ENCODE peak calls at places on chromosomes 16 and 17, in seven cellular contexts. E is GM03348; T is activated naive CD4-positive, alpha-beta T cell treated with anti-CD3 and anti-CD28 coated beads for 36 hours; J is iris pigment epithelial cell; R is small intestine; I is activated B cell treated with CpG ODN at 0.5 μM for 24 hours; C is ovary. S is an unnamed sample.

GRCh38 chr17:40355123-40355803 is 9.3 kb downstream of the GJD3 start:
- DNase-seq in J (no peak), C (peak), E (peak), I (peak), T (peak), R (peak), S (peak)

GRCh38 chr17:64661981-64662773 is at the start of gene SMURF2:
- DNase-seq in T (peak), R (peak), C (peak), E (peak), I (peak), J (peak), S (peak)

GRCh38 chr17:61393550-61393903 is 6.1 kb upstream of the TBX2 start:
- DNase-seq in I (no peak), C (no peak), J (no peak), R (no peak), T (no peak), E (no peak), S (peak)

GRCh38 chr17:78329263-78330059 is 30.4 kb downstream of the SOCS3 start:
- DNase-seq in I (no peak), C (peak), T (no peak), E (peak), R (no peak), J (peak), S (no peak)

GRCh38 chr17:81302861-81303326 is 7.8 kb upstream of the SLC38A10 start:
- DNase-seq in I (no peak), E (no peak), J (no peak), T (no peak), C (no peak), R (no peak), S (no peak)

GRCh38 chr17:31089461-31089860 is 5.3 kb upstream of the NF1 start:
- DNase-seq in R (no peak), T (no peak), E (no peak), C (no peak), J (no peak), I (no peak), S (no peak)

GRCh38 chr17:1643999-1644492 is 1.5 kb downstream of the SCARF1 start:
- DNase-seq in R (no peak), J (no peak), I (no peak), E (no peak), T (no peak), C (no peak), S (no peak)

GRCh38 chr17:49197346-49197998 is 12.9 kb downstream of the GNGT2 start:
- DNase-seq in I (no peak), J (no peak), T (no peak), R (no peak), E (no peak), C (no peak), S (no peak)

GRCh38 chr16:65548470-65548869 is 426.6 kb upstream of the CDH11 start:
- DNase-seq in T (no peak), R (no peak), I (no peak), C (no peak), E (peak), J (no peak), S (no peak)

GRCh38 chr16:88744839-88745521 is 38.7 kb downstream of the CTU2 start:
- DNase-seq in J (no peak), I (no peak), T (no peak), E (no peak), C (no peak), R (no peak), S (no peak)

GRCh38 chr17:40551091-40551873 is 14.0 kb downstream of the CCR7 start:
- DNase-seq in E (peak), C (peak), I (peak), T (peak), R (no peak), J (peak), S (peak)

GRCh38 chr17:51734462-51734861 is 424.1 kb downstream of the CA10 start:
- DNase-seq in C (no peak), E (no peak), J (no peak), R (no peak), I (no peak), T (peak), S (peak)

GRCh38 chr16:49641250-49641649 is 214.7 kb downstream of the ZNF423 start:
- DNase-seq in T (no peak), E (no peak), R (no peak), J (no peak), I (no peak), C (no peak), S (peak)

GRCh38 chr16:89402962-89403361 is 87.4 kb downstream of the ANKRD11 start:
- DNase-seq in C (no peak), J (peak), I (peak), R (no peak), E (no peak), T (peak), S (no peak)

GRCh38 chr17:17109896-17110295 is 67.6 kb downstream of the MPRIP start:
- DNase-seq in C (no peak), E (no peak), R (peak), J (no peak), T (peak), I (no peak), S (no peak)

GRCh38 chr17:68777243-68777855 is 176.2 kb upstream of the FAM20A start:
- DNase-seq in C (peak), R (peak), E (peak), I (no peak), T (peak), J (peak), S (peak)

GRCh38 chr17:50173335-50173941 is 7.6 kb downstream of the SGCA start:
- DNase-seq in R (no peak), T (no peak), E (peak), J (peak), C (peak), I (no peak), S (no peak)

GRCh38 chr16:10765772-10766171 is 22.1 kb downstream of the NUBP1 start:
- DNase-seq in R (no peak), I (peak), C (no peak), E (no peak), J (no peak), T (no peak), S (no peak)

GRCh38 chr17:69478916-69479315 is 64.4 kb downstream of the MAP2K6 start:
- DNase-seq in I (no peak), T (no peak), J (no peak), C (no peak), R (no peak), E (no peak), S (no peak)

GRCh38 chr17:38898812-38899348 is 26.5 kb upstream of the LASP1NB start:
- DNase-seq in E (no peak), J (peak), R (peak), T (peak), C (no peak), I (peak), S (peak)

GRCh38 chr16:62764572-62764971 is 728.3 kb upstream of the CDH8 start:
- DNase-seq in I (no peak), R (no peak), T (no peak), J (no peak), C (no peak), E (no peak), S (no peak)

GRCh38 chr16:50815382-50815781 is 73.5 kb downstream of the CYLD start:
- DNase-seq in J (no peak), R (no peak), T (no peak), C (no peak), E (no peak), I (no peak), S (no peak)

GRCh38 chr17:15655162-15655561 is 28.9 kb downstream of the TRIM16 start:
- DNase-seq in T (no peak), J (no peak), E (no peak), R (peak), C (no peak), I (no peak), S (no peak)

GRCh38 chr16:11312718-11313492 is 31.8 kb upstream of the PRM1 start:
- DNase-seq in C (peak), T (peak), R (peak), E (peak), J (peak), I (no peak), S (peak)

GRCh38 chr17:55264273-55264639 is 504 bp upstream of the HLF start:
- DNase-seq in T (no peak), R (no peak), C (no peak), J (no peak), E (no peak), I (no peak), S (no peak)

GRCh38 chr16:58306327-58306726 is 11.5 kb upstream of the PRSS54 start:
- DNase-seq in R (peak), C (no peak), J (peak), I (peak), T (peak), E (no peak), S (peak)

GRCh38 chr16:86041205-86041604 is 142.2 kb downstream of the IRF8 start:
- DNase-seq in I (no peak), C (no peak), R (no peak), E (no peak), J (no peak), T (no peak), S (no peak)

GRCh38 chr17:1007310-1008007 is 10.5 kb downstream of the TIMM22 start:
- DNase-seq in T (no peak), R (no peak), J (no peak), C (no peak), E (no peak), I (no peak), S (no peak)

GRCh38 chr16:26078971-26079370 is 387.2 kb downstream of the HS3ST4 start:
- DNase-seq in T (no peak), J (no peak), E (no peak), I (no peak), C (no peak), R (no peak), S (no peak)

GRCh38 chr16:50859628-50860360 is 117.9 kb downstream of the CYLD start:
- DNase-seq in J (no peak), I (no peak), T (no peak), R (peak), C (no peak), E (no peak), S (no peak)

GRCh38 chr17:51860934-51861561 is 297.5 kb downstream of the CA10 start:
- DNase-seq in R (peak), C (no peak), E (peak), T (peak), J (peak), I (no peak), S (peak)